ENCODE peak calls at places on chromosomes 3 and 15, in seven cellular contexts. W, L, M, G, X, Z and I are unnamed samples.

GRCh38 chr3:21722768-21723167 is 28.2 kb downstream of the ZNF385D start:
- DNase-seq in W (no peak), L (no peak), M (no peak), G (no peak), X (no peak), Z (no peak), I (no peak)

GRCh38 chr3:39208463-39209055 is 16.2 kb upstream of the XIRP1 start:
- DNase-seq in W (peak), L (peak), M (no peak), G (peak), X (no peak), Z (peak), I (peak)

GRCh38 chr15:59879506-59879905 is 124.6 kb upstream of the FOXB1 start:
- DNase-seq in W (no peak), L (no peak), M (no peak), G (no peak), X (no peak), Z (no peak), I (no peak)

GRCh38 chr3:136018876-136019275 is 53.3 kb downstream of the PPP2R3A start:
- DNase-seq in W (no peak), L (no peak), M (no peak), G (no peak), X (no peak), Z (no peak), I (no peak)

GRCh38 chr15:91456251-91456718 is 356.2 kb downstream of the SV2B start:
- DNase-seq in W (no peak), L (no peak), M (no peak), G (no peak), X (no peak), Z (no peak), I (no peak)

GRCh38 chr15:42100021-42100800 is 5.8 kb upstream of the PLA2G4D start:
- DNase-seq in W (peak), L (no peak), M (no peak), G (no peak), X (peak), Z (no peak), I (no peak)

GRCh38 chr3:62876064-62876463 is 848 bp upstream of the CADPS start:
- DNase-seq in W (no peak), L (peak), M (no peak), G (peak), X (no peak), Z (peak), I (peak)

GRCh38 chr3:183266454-183266853 is 13.4 kb downstream of the B3GNT5 start:
- DNase-seq in W (no peak), L (no peak), M (no peak), G (no peak), X (no peak), Z (no peak), I (no peak)

GRCh38 chr3:193982258-193982659 is 153.7 kb upstream of the HES1 start:
- DNase-seq in W (peak), L (no peak), M (peak), G (peak), X (peak), Z (no peak), I (peak)

GRCh38 chr15:99169769-99170311 is 65.0 kb downstream of the SYNM start:
- DNase-seq in W (no peak), L (no peak), M (no peak), G (no peak), X (no peak), Z (no peak), I (no peak)

GRCh38 chr3:8509961-8510360 is 8.3 kb downstream of the LMCD1 start:
- DNase-seq in W (no peak), L (no peak), M (no peak), G (no peak), X (no peak), Z (no peak), I (no peak)

GRCh38 chr15:36090276-36090946 is 489.0 kb upstream of the CDIN1 start:
- DNase-seq in W (no peak), L (no peak), M (no peak), G (no peak), X (no peak), Z (no peak), I (no peak)

GRCh38 chr3:152026033-152026556 is 152.7 kb downstream of the SUCNR1 start:
- DNase-seq in W (no peak), L (no peak), M (no peak), G (no peak), X (no peak), Z (no peak), I (no peak)

GRCh38 chr3:138078901-138079344 is 36.5 kb downstream of the DZIP1L start:
- DNase-seq in W (no peak), L (no peak), M (no peak), G (no peak), X (no peak), Z (no peak), I (no peak)

GRCh38 chr3:8619548-8619947 is 25.1 kb downstream of the SSUH2 start:
- DNase-seq in W (no peak), L (no peak), M (no peak), G (no peak), X (no peak), Z (no peak), I (no peak)

GRCh38 chr3:172679599-172679998 is 31.3 kb downstream of the NCEH1 start:
- DNase-seq in W (no peak), L (no peak), M (no peak), G (no peak), X (no peak), Z (no peak), I (no peak)

GRCh38 chr3:52281980-52282801 is 3.7 kb upstream of the WDR82 start:
- DNase-seq in W (no peak), L (no peak), M (peak), G (no peak), X (peak), Z (no peak), I (no peak)

GRCh38 chr3:28949580-28949979 is 331.3 kb upstream of the RBMS3 start:
- DNase-seq in W (no peak), L (no peak), M (no peak), G (no peak), X (no peak), Z (no peak), I (no peak)

GRCh38 chr15:83362706-83363105 is 78.2 kb upstream of the BNC1 start:
- DNase-seq in W (no peak), L (no peak), M (no peak), G (no peak), X (no peak), Z (no peak), I (no peak)

GRCh38 chr15:81885135-81885534 is 160.7 kb downstream of the MEX3B start:
- DNase-seq in W (no peak), L (no peak), M (no peak), G (no peak), X (no peak), Z (no peak), I (no peak)

GRCh38 chr15:45855907-45856579 is 221.2 kb downstream of the SQOR start:
- DNase-seq in W (no peak), L (no peak), M (no peak), G (no peak), X (no peak), Z (no peak), I (no peak)

GRCh38 chr15:68581725-68582124 is 2.9 kb downstream of the CORO2B start:
- DNase-seq in W (no peak), L (peak), M (no peak), G (no peak), X (peak), Z (no peak), I (no peak)

DNA sequence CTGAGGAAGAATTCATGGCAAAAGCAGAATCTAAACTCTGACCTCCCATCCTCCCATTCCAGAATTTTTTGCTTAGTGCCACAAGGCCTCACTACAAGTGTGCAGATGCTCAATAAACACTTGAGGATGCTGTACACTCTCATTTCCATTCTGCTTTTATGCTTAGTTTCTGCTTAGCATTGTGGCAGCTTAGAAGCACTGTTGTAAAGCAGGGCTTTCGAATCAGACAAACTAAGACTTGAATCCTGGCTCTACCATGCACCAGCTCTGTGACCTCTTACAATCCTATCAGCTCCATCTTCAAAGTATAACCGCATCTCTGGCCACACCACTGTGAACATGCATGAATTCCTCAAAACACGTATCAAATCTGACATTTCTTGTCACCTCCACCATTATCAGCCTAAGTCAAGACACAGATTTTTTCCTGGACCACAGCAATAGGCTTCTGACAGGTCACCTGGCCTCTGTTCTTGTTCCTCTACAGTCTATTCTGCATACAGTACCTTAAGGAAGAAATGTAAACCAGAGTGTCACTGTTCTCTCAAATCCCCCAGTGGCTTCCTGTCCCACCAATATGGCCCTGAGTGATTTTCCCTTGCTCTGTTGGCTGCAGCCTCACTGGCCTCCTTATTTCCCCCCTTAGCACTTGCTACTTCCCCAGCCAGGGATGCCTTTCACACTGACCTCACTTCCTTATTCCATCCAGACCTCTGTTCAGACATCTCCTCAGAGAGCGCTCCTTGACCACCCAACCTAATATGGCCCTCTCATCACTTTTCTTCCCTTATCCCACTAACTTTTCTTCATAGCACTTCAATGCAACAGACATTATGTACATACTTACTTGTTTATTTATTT is 8.1 kb upstream of the PHC3 start:
- DNase-seq in W (no peak), L (no peak), M (no peak), G (no peak), X (no peak), Z (no peak), I (no peak)
- TF ChIP-seq CTCF in W (no peak), L (no peak), M (peak), G (no peak), X (no peak), Z (no peak), I (no peak)

GRCh38 chr15:80250614-80251504 is 1.2 kb downstream of the CTXND1 start:
- DNase-seq in W (no peak), L (no peak), M (no peak), G (no peak), X (no peak), Z (peak), I (no peak)

GRCh38 chr15:80249973-80250372 is 2.0 kb downstream of the CTXND1 start:
- DNase-seq in W (no peak), L (no peak), M (no peak), G (no peak), X (no peak), Z (no peak), I (no peak)

GRCh38 chr15:80247320-80247719 is 4.7 kb downstream of the CTXND1 start:
- DNase-seq in W (no peak), L (no peak), M (no peak), G (no peak), X (no peak), Z (no peak), I (no peak)

GRCh38 chr15:80251505-80252280 is at the start of gene CTXND1:
- DNase-seq in W (no peak), L (no peak), M (peak), G (no peak), X (no peak), Z (peak), I (no peak)

DNA sequence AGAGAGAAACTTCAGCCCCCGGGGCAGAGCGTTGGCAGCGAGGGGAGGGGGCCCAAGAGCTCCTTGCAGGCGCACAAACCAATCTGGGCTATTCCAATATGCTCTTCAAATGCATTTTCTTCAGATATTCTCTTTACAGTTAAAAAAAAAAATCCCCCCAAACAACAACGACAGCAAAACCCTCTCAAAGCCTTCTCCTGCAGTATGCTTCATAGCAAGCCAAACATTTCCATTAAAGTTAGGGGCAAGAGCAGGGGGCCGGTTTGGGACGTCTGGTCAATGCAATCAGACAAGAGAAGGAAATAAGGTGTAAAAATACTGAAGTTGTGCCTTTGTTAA is 237 bp upstream of the CTXND1 start:
- DNase-seq in W (no peak), L (no peak), M (no peak), G (no peak), X (no peak), Z (no peak), I (no peak)
- H3K4me3 ChIP-seq in W (peak), L (peak), M (peak), G (peak), X (peak), Z (peak), I (peak)

GRCh38 chr15:80503319-80503952 is 99.3 kb downstream of the ARNT2 start:
- DNase-seq in W (no peak), L (no peak), M (no peak), G (no peak), X (no peak), Z (no peak), I (no peak)
- H3K27ac ChIP-seq in W (no peak), L (no peak), M (no peak), G (peak), X (no peak), Z (no peak), I (no peak)

DNA sequence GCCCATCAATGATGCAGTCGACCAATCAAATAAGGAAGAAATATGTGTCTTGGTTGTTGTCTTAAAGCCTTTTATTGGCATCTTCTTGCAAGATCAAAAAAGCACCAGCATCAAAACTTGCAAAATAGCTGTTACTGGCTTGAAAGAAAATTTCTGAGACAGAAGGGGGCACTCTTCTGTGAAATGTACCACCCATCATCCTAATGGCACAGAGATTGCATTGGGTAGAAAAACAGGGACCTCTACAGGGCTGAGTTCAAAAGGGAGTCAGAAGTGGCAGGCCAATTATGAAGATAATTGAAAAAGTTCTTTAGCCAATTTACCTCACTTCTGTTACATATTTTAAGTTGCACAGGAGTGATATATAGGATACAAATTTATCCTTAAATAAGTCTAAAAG is 122.3 kb upstream of the GPR149 start:
- DNase-seq in W (no peak), L (no peak), M (no peak), G (no peak), X (no peak), Z (peak), I (no peak)
- TF ChIP-seq CTCF in W (no peak), L (peak), M (no peak), G (no peak), X (no peak), Z (peak), I (no peak)

GRCh38 chr15:89377842-89378698 is 43.4 kb upstream of the POLG start:
- DNase-seq in W (no peak), L (peak), M (peak), G (no peak), X (peak), Z (peak), I (no peak)
- H3K4me3 ChIP-seq in W (peak), L (no peak), M (no peak), G (peak), X (peak), Z (peak), I (no peak)

DNA sequence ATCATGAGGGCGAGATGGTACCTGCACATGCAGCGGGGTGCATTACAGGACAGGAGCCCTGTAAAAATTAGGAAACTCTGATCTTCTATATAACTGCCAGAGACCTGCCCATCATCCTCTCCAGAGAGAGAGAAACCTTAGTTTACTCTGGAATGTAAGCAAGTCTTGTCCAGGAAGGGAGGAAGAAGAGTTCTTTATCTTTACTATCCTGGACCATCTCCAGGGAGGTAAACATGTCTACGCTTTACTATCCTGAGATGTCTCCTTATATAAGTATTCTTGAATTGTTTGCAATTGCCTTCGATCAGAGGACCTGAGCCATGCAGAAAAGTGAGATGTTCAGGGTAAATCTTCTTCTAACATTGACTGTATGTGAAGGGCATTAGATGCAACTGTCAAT is 12.7 kb upstream of the HACD2 start:
- DNase-seq in W (no peak), L (no peak), M (no peak), G (no peak), X (no peak), Z (no peak), I (no peak)
- H3K27ac ChIP-seq in W (no peak), L (no peak), M (no peak), G (no peak), X (no peak), Z (no peak), I (no peak)

GRCh38 chr3:124923833-124924232 is 10.7 kb downstream of the MUC13 start:
- DNase-seq in W (no peak), L (no peak), M (no peak), G (no peak), X (no peak), Z (no peak), I (no peak)
- TF ChIP-seq CTCF in W (no peak), L (peak), M (no peak), G (no peak), X (no peak), Z (no peak), I (no peak)

GRCh38 chr3:43025423-43025822 is 46.3 kb downstream of the GASK1A start:
- DNase-seq in W (no peak), L (no peak), M (no peak), G (no peak), X (no peak), Z (peak), I (no peak)

GRCh38 chr3:43022111-43022510 is 43.0 kb downstream of the GASK1A start:
- DNase-seq in W (no peak), L (no peak), M (no peak), G (no peak), X (no peak), Z (no peak), I (no peak)

GRCh38 chr3:43023766-43024165 is 44.7 kb downstream of the GASK1A start:
- DNase-seq in W (no peak), L (no peak), M (no peak), G (no peak), X (no peak), Z (no peak), I (no peak)

GRCh38 chr3:43024183-43024865 is 45.2 kb downstream of the GASK1A start:
- DNase-seq in W (no peak), L (no peak), M (no peak), G (no peak), X (no peak), Z (no peak), I (no peak)

GRCh38 chr3:43023066-43023465 is 44.0 kb downstream of the GASK1A start:
- DNase-seq in W (no peak), L (no peak), M (no peak), G (no peak), X (no peak), Z (no peak), I (no peak)
- H3K4me3 ChIP-seq in W (no peak), L (no peak), M (no peak), G (no peak), X (no peak), Z (no peak), I (no peak)